ENCODE peak calls at places on chromosome 11, in four cellular contexts. One of them, this sample, is unnamed.

GRCh38 chr11:6459049-6459448 is 14.7 kb downstream of the TRIM3 start:
- DNase-seq in osteocyte: no peak
- DNase-seq in PC-3: no peak
- DNase-seq in nephron progenitor cell: no peak
- DNase-seq in this sample: no peak

GRCh38 chr11:82927264-82927880 is 25.8 kb downstream of the DDIAS start:
- DNase-seq in osteocyte: no peak
- DNase-seq in PC-3: peak; percentile 80
- DNase-seq in nephron progenitor cell: peak; percentile 16
- DNase-seq in this sample: no peak

GRCh38 chr11:2798951-2799761 is 86.4 kb downstream of the CDKN1C start:
- DNase-seq in osteocyte: peak; percentile 68
- DNase-seq in PC-3: no peak
- DNase-seq in nephron progenitor cell: no peak
- DNase-seq in this sample: peak; percentile 57

GRCh38 chr11:129895126-129896041 is at the start of gene NFRKB:
- DNase-seq in osteocyte: peak; percentile 95
- DNase-seq in PC-3: peak; percentile 85
- DNase-seq in nephron progenitor cell: peak; percentile 94
- DNase-seq in this sample: peak; percentile 92

GRCh38 chr11:127609025-127609788 is 608.6 kb upstream of the KIRREL3 start:
- DNase-seq in osteocyte: no peak
- DNase-seq in PC-3: no peak
- DNase-seq in nephron progenitor cell: no peak
- DNase-seq in this sample: no peak

GRCh38 chr11:30579776-30580175 is 6.4 kb downstream of the MPPED2 start:
- DNase-seq in osteocyte: no peak
- DNase-seq in PC-3: no peak
- DNase-seq in nephron progenitor cell: no peak
- DNase-seq in this sample: no peak

GRCh38 chr11:75031771-75032549 is 43.2 kb downstream of the NEU3 start:
- DNase-seq in osteocyte: peak; percentile 87
- DNase-seq in PC-3: peak; percentile 84
- DNase-seq in nephron progenitor cell: peak; percentile 90
- DNase-seq in this sample: peak; percentile 77

GRCh38 chr11:13140028-13140870 is 131.1 kb downstream of the RASSF10 start:
- DNase-seq in osteocyte: no peak
- DNase-seq in PC-3: peak; percentile 74
- DNase-seq in nephron progenitor cell: peak; percentile 14
- DNase-seq in this sample: no peak

GRCh38 chr11:113681711-113682410 is 24.2 kb downstream of the TMPRSS5 start:
- DNase-seq in osteocyte: no peak
- DNase-seq in PC-3: peak; percentile 55
- DNase-seq in nephron progenitor cell: no peak
- DNase-seq in this sample: no peak

GRCh38 chr11:78795862-78796261 is 221.2 kb upstream of the NARS2 start:
- DNase-seq in osteocyte: no peak
- DNase-seq in PC-3: peak; percentile 80
- DNase-seq in nephron progenitor cell: peak; percentile 20
- DNase-seq in this sample: no peak

GRCh38 chr11:82229346-82229745 is 504.3 kb downstream of the FAM181B start:
- DNase-seq in osteocyte: no peak
- DNase-seq in PC-3: peak; percentile 37
- DNase-seq in nephron progenitor cell: no peak
- DNase-seq in this sample: no peak

GRCh38 chr11:123182101-123182500 is 12.9 kb downstream of the CLMP start:
- DNase-seq in osteocyte: no peak
- DNase-seq in PC-3: no peak
- DNase-seq in nephron progenitor cell: no peak
- DNase-seq in this sample: no peak

DNA sequence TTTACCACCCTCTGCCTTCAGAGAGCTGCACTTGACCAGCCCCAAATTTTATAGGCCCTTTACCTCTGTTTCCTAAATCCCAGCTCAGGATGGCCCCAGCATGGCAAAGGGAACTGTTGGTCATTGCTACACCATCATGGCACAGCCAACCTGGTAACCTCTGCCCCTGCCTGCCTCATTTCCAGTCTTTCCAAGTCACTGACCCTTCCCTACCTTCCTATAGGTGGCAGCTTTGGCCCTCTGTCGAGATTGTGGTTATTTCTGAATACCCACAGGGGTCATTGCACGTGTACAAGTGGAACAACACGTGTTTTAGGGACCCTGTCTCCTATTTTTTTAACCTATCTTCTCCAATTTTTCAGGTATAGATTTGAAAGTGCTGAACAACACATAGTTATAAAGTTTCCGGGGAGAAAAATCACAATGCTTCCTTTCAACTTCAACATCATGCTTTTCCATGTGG is 2.8 kb downstream of the GALNT18 start:
- DNase-seq in osteocyte: no peak
- DNase-seq in PC-3: peak; percentile 19
- DNase-seq in nephron progenitor cell: no peak
- DNase-seq in this sample: no peak
- TF ChIP-seq CTCF in osteocyte: peak; percentile 28
- TF ChIP-seq CTCF in PC-3: peak; percentile 54
- TF ChIP-seq CTCF in nephron progenitor cell: no peak
- TF ChIP-seq CTCF in this sample: no peak

GRCh38 chr11:106306942-106307341 is 229.5 kb downstream of the AASDHPPT start:
- DNase-seq in osteocyte: no peak
- DNase-seq in PC-3: peak; percentile 44
- DNase-seq in nephron progenitor cell: no peak
- DNase-seq in this sample: no peak
- TF ChIP-seq CTCF in osteocyte: peak; percentile 56
- TF ChIP-seq CTCF in PC-3: peak; percentile 62
- TF ChIP-seq CTCF in nephron progenitor cell: no peak
- TF ChIP-seq CTCF in this sample: no peak

GRCh38 chr11:1625541-1625940 is 3.6 kb upstream of the KRTAP5-4 start:
- DNase-seq in osteocyte: no peak
- DNase-seq in PC-3: no peak
- DNase-seq in nephron progenitor cell: no peak
- DNase-seq in this sample: no peak

GRCh38 chr11:1629326-1630185 is at the start of gene KRTAP5-5:
- DNase-seq in osteocyte: no peak
- DNase-seq in PC-3: no peak
- DNase-seq in nephron progenitor cell: no peak
- DNase-seq in this sample: no peak

GRCh38 chr11:1632053-1632714 is 2.6 kb downstream of the KRTAP5-5 start:
- DNase-seq in osteocyte: no peak
- DNase-seq in PC-3: no peak
- DNase-seq in nephron progenitor cell: no peak
- DNase-seq in this sample: no peak

GRCh38 chr11:1631066-1631568 is 1.5 kb downstream of the KRTAP5-5 start:
- DNase-seq in osteocyte: no peak
- DNase-seq in PC-3: no peak
- DNase-seq in nephron progenitor cell: no peak
- DNase-seq in this sample: no peak

GRCh38 chr11:1628506-1629325 is 859 bp upstream of the KRTAP5-5 start:
- DNase-seq in osteocyte: no peak
- DNase-seq in PC-3: peak; percentile 47
- DNase-seq in nephron progenitor cell: peak; percentile 88
- DNase-seq in this sample: no peak
- TF ChIP-seq CTCF in osteocyte: peak; percentile 89
- TF ChIP-seq CTCF in PC-3: peak; percentile 88
- TF ChIP-seq CTCF in nephron progenitor cell: peak; percentile 96
- TF ChIP-seq CTCF in this sample: peak; percentile 95

GRCh38 chr11:100849009-100849913 is 162.2 kb downstream of the ARHGAP42 start:
- DNase-seq in osteocyte: no peak
- DNase-seq in PC-3: no peak
- DNase-seq in nephron progenitor cell: no peak
- DNase-seq in this sample: no peak

GRCh38 chr11:100855466-100856067 is 168.5 kb downstream of the ARHGAP42 start:
- DNase-seq in osteocyte: no peak
- DNase-seq in PC-3: peak; percentile 86
- DNase-seq in nephron progenitor cell: no peak
- DNase-seq in this sample: no peak

GRCh38 chr11:100849914-100850235 is 162.8 kb downstream of the ARHGAP42 start:
- DNase-seq in osteocyte: no peak
- DNase-seq in PC-3: no peak
- DNase-seq in nephron progenitor cell: no peak
- DNase-seq in this sample: no peak

GRCh38 chr11:100851129-100851528 is 164.0 kb downstream of the ARHGAP42 start:
- DNase-seq in osteocyte: no peak
- DNase-seq in PC-3: peak; percentile 95
- DNase-seq in nephron progenitor cell: no peak
- DNase-seq in this sample: no peak

DNA sequence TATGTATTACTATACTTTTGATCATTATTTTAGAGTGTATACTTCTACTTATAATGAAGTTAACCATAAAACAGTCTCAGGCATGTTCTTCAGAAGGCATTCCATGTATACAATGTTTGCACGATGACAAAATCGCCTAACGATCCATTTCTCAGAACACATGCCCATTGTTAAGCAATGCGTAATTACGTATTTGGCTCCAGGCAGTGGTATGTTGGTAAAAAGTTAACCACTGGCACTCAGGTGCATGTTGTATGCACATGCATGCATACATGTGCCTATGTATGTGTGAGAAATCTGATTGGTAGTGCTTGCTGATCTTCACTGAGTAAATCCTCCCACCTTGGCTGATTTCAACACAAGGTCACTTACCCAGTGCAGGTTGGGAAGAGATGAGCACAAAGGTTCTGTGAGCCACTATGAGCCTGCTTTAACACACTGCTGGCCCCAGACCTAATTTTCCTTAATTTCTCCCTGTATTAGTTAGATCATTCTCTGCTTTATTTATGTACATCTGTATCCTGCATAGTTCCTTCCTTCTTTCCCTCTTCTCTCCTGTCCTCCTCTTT is 164.6 kb downstream of the ARHGAP42 start:
- DNase-seq in osteocyte: no peak
- DNase-seq in PC-3: peak; percentile 20
- DNase-seq in nephron progenitor cell: no peak
- DNase-seq in this sample: no peak
- TF ChIP-seq CTCF in osteocyte: no peak
- TF ChIP-seq CTCF in PC-3: no peak
- TF ChIP-seq CTCF in nephron progenitor cell: no peak
- TF ChIP-seq CTCF in this sample: no peak

GRCh38 chr11:28401446-28401845 is 293.3 kb downstream of the METTL15 start:
- DNase-seq in osteocyte: no peak
- DNase-seq in PC-3: no peak
- DNase-seq in nephron progenitor cell: no peak
- DNase-seq in this sample: no peak
- TF ChIP-seq CTCF in osteocyte: no peak
- TF ChIP-seq CTCF in PC-3: no peak
- TF ChIP-seq CTCF in nephron progenitor cell: no peak
- TF ChIP-seq CTCF in this sample: no peak

GRCh38 chr11:111177037-111177988 is 68.2 kb upstream of the POU2AF2 start:
- DNase-seq in osteocyte: no peak
- DNase-seq in PC-3: no peak
- DNase-seq in nephron progenitor cell: no peak
- DNase-seq in this sample: no peak

GRCh38 chr11:111170761-111171379 is 74.7 kb upstream of the POU2AF2 start:
- DNase-seq in osteocyte: no peak
- DNase-seq in PC-3: no peak
- DNase-seq in nephron progenitor cell: no peak
- DNase-seq in this sample: no peak

GRCh38 chr11:111176603-111177002 is 68.9 kb upstream of the POU2AF2 start:
- DNase-seq in osteocyte: no peak
- DNase-seq in PC-3: no peak
- DNase-seq in nephron progenitor cell: no peak
- DNase-seq in this sample: no peak

GRCh38 chr11:111167666-111168065 is 77.9 kb upstream of the POU2AF2 start:
- DNase-seq in osteocyte: no peak
- DNase-seq in PC-3: no peak
- DNase-seq in nephron progenitor cell: no peak
- DNase-seq in this sample: no peak

DNA sequence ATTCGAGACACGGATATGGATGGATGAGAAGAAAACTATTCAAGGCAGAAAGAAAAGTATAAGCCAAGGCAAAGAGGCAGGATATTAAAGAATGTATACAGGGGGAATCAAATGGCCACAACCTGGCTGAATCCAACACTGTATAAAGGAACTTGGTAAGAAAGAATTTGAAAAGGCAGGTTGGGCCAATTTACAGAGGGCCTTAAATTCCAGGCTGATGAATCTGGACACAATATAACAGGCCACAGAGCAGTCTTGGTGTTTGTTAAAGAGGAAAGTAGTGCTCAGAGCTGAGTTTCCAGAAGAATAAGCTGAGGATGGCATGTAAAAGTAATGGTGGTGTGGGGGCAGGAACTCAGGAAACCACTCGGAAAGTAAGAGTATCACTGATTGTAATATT is 72.3 kb upstream of the POU2AF2 start:
- DNase-seq in osteocyte: no peak
- DNase-seq in PC-3: no peak
- DNase-seq in nephron progenitor cell: no peak
- DNase-seq in this sample: no peak
- TF ChIP-seq CTCF in osteocyte: no peak
- TF ChIP-seq CTCF in PC-3: no peak
- TF ChIP-seq CTCF in nephron progenitor cell: no peak
- TF ChIP-seq CTCF in this sample: no peak